ENCODE peak calls at places on chromosomes 6 and 20, in six cellular contexts. E is upper lobe of left lung; P is hypothalamus; F is RWPE1; A is spleen; R is natural killer cell treated with Interleukin-12 subunit alpha and Interleukin-12 subunit beta and Interleukin-15 and Interleukin-18, amount 100 ng/mL, for 72 hours. G is an unnamed sample.

GRCh38 chr6:50976907-50977306 is 158.2 kb downstream of the TFAP2B start:
- DNase-seq in E (no peak), P (no peak), R (no peak), A (no peak), F (no peak), G (no peak)

GRCh38 chr6:23533954-23534725 is 591.9 kb upstream of the NRSN1 start:
- DNase-seq in A (no peak), F (peak), P (peak), E (no peak), R (no peak), G (no peak)

GRCh38 chr6:155472886-155473285 is 17.2 kb upstream of the NOX3 start:
- DNase-seq in R (no peak), P (no peak), F (no peak), A (no peak), E (no peak), G (no peak)

GRCh38 chr20:38316341-38316740 is 12.4 kb downstream of the BPI start:
- DNase-seq in R (no peak), E (no peak), A (no peak), P (no peak), F (no peak), G (no peak)

GRCh38 chr6:7137335-7138106 is 29.8 kb downstream of the RREB1 start:
- DNase-seq in E (peak), F (no peak), P (no peak), A (peak), R (peak), G (no peak)

GRCh38 chr6:43772571-43773049 is 2.6 kb downstream of the VEGFA start:
- DNase-seq in P (peak), A (peak), R (no peak), F (no peak), E (no peak), G (no peak)

GRCh38 chr6:3231213-3232016 is 4.0 kb upstream of the TUBB2B start:
- DNase-seq in P (peak), A (no peak), E (peak), F (peak), R (no peak), G (peak)

GRCh38 chr6:75157336-75157735 is 48.5 kb downstream of the COL12A1 start:
- DNase-seq in R (no peak), E (no peak), P (no peak), A (no peak), F (no peak), G (no peak)

GRCh38 chr6:131792091-131792496 is 15.7 kb upstream of the ENPP1 start:
- DNase-seq in P (no peak), E (no peak), R (no peak), A (no peak), F (no peak), G (no peak)

GRCh38 chr6:41798901-41799300 is 11.4 kb downstream of the TOMM6 start:
- DNase-seq in E (no peak), R (no peak), A (no peak), F (no peak), P (no peak), G (no peak)

GRCh38 chr20:38108438-38109024 is 56.5 kb downstream of the TGM2 start:
- DNase-seq in F (no peak), E (no peak), A (no peak), P (no peak), R (no peak), G (no peak)

GRCh38 chr6:2937627-2938003 is 33.8 kb downstream of the SERPINB6 start:
- DNase-seq in P (no peak), A (no peak), E (no peak), F (no peak), R (no peak), G (no peak)

GRCh38 chr20:17854307-17854903 is 114.2 kb downstream of the SNX5 start:
- DNase-seq in P (peak), R (no peak), A (no peak), E (peak), F (peak), G (no peak)

GRCh38 chr20:53445276-53445675 is 148.4 kb downstream of the ZNF217 start:
- DNase-seq in P (no peak), R (no peak), E (no peak), F (no peak), A (no peak), G (no peak)

GRCh38 chr6:162178666-162179065 is 548.9 kb downstream of the PRKN start:
- DNase-seq in A (no peak), P (no peak), E (no peak), F (no peak), R (no peak), G (no peak)

GRCh38 chr6:108452725-108453195 is 108.0 kb upstream of the FOXO3 start:
- DNase-seq in R (no peak), E (no peak), F (no peak), A (no peak), P (no peak), G (no peak)

GRCh38 chr6:111092006-111092405 is 4.7 kb downstream of the SLC16A10 start:
- DNase-seq in P (no peak), F (no peak), E (no peak), R (no peak), A (no peak), G (no peak)

GRCh38 chr6:111663232-111663631 is 57.6 kb upstream of the TRAF3IP2 start:
- DNase-seq in P (peak), R (no peak), A (no peak), F (no peak), E (no peak), G (no peak)

GRCh38 chr6:151647871-151648639 is 154.2 kb downstream of the CCDC170 start:
- DNase-seq in F (no peak), A (no peak), E (no peak), P (no peak), R (no peak), G (no peak)

GRCh38 chr20:25309395-25310267 is 61.7 kb downstream of the PYGB start:
- DNase-seq in E (peak), R (no peak), P (no peak), F (peak), A (peak), G (peak)

GRCh38 chr20:59571591-59572314 is 32.6 kb upstream of the PHACTR3 start:
- DNase-seq in R (no peak), A (peak), E (peak), F (peak), P (peak), G (peak)

GRCh38 chr20:57638173-57638894 is 18.1 kb upstream of the ZBP1 start:
- DNase-seq in F (no peak), A (no peak), R (no peak), P (no peak), E (peak), G (no peak)

GRCh38 chr6:157625764-157626163 is 197.3 kb upstream of the SNX9 start:
- DNase-seq in F (no peak), A (no peak), E (no peak), R (no peak), P (no peak), G (no peak)

GRCh38 chr20:3613821-3614440 is 49.3 kb downstream of the GFRA4 start:
- DNase-seq in F (no peak), P (no peak), E (peak), A (no peak), R (no peak), G (no peak)

GRCh38 chr20:52035498-52035897 is 156.1 kb downstream of the ZFP64 start:
- DNase-seq in E (no peak), R (no peak), P (no peak), A (no peak), F (no peak), G (no peak)

GRCh38 chr6:129183681-129184216 is 300.8 kb downstream of the LAMA2 start:
- DNase-seq in A (no peak), E (no peak), F (peak), R (no peak), P (no peak), G (no peak)

G was measured in GOT3.